ENCODE peak calls at places on chromosomes 6 and 20, in nine cellular contexts. One of them, this sample, is unnamed.

GRCh38 chr6:151962246-151962846 is 154.9 kb downstream of the ESR1 start:
- DNase-seq in astrocyte of the spinal cord: peak
- DNase-seq in endodermal cell: no peak
- DNase-seq in AG08395: peak
- DNase-seq in transverse colon: no peak
- DNase-seq in ureter: no peak
- DNase-seq in T-helper 17 cell: no peak
- DNase-seq in activated CD8-positive, alpha-beta memory T cell treated with anti-CD3 and anti-CD28 coated beads for 48 hours: no peak
- DNase-seq in T-cell: no peak
- DNase-seq in this sample: no peak

GRCh38 chr6:26354162-26354561 is 10.8 kb upstream of the BTN3A2 start:
- DNase-seq in AG08395: no peak
- DNase-seq in transverse colon: no peak
- DNase-seq in ureter: no peak
- DNase-seq in T-helper 17 cell: no peak
- DNase-seq in endodermal cell: no peak
- DNase-seq in T-cell: no peak
- DNase-seq in astrocyte of the spinal cord: no peak
- DNase-seq in activated CD8-positive, alpha-beta memory T cell treated with anti-CD3 and anti-CD28 coated beads for 48 hours: no peak
- DNase-seq in this sample: no peak

GRCh38 chr6:98845201-98846020 is 11.0 kb downstream of the POU3F2 start:
- DNase-seq in transverse colon: peak
- DNase-seq in AG08395: peak
- DNase-seq in T-cell: peak
- DNase-seq in ureter: peak
- DNase-seq in activated CD8-positive, alpha-beta memory T cell treated with anti-CD3 and anti-CD28 coated beads for 48 hours: no peak
- DNase-seq in T-helper 17 cell: no peak
- DNase-seq in astrocyte of the spinal cord: peak
- DNase-seq in endodermal cell: peak
- DNase-seq in this sample: peak

GRCh38 chr20:44961868-44962267 is 1.7 kb upstream of the TOMM34 start:
- DNase-seq in AG08395: peak
- DNase-seq in T-cell: no peak
- DNase-seq in ureter: no peak
- DNase-seq in activated CD8-positive, alpha-beta memory T cell treated with anti-CD3 and anti-CD28 coated beads for 48 hours: no peak
- DNase-seq in astrocyte of the spinal cord: peak
- DNase-seq in T-helper 17 cell: no peak
- DNase-seq in transverse colon: no peak
- DNase-seq in endodermal cell: no peak
- DNase-seq in this sample: no peak

GRCh38 chr20:62370807-62371587 is 3.9 kb upstream of the LAMA5 start:
- DNase-seq in T-cell: no peak
- DNase-seq in ureter: no peak
- DNase-seq in astrocyte of the spinal cord: no peak
- DNase-seq in endodermal cell: no peak
- DNase-seq in transverse colon: no peak
- DNase-seq in activated CD8-positive, alpha-beta memory T cell treated with anti-CD3 and anti-CD28 coated beads for 48 hours: no peak
- DNase-seq in AG08395: no peak
- DNase-seq in T-helper 17 cell: no peak
- DNase-seq in this sample: no peak

GRCh38 chr20:6525447-6526303 is 241.8 kb upstream of the BMP2 start:
- DNase-seq in transverse colon: no peak
- DNase-seq in AG08395: no peak
- DNase-seq in T-cell: no peak
- DNase-seq in T-helper 17 cell: no peak
- DNase-seq in activated CD8-positive, alpha-beta memory T cell treated with anti-CD3 and anti-CD28 coated beads for 48 hours: no peak
- DNase-seq in endodermal cell: peak
- DNase-seq in astrocyte of the spinal cord: peak
- DNase-seq in ureter: no peak
- DNase-seq in this sample: no peak

GRCh38 chr6:157569543-157569942 is 188.6 kb downstream of the ZDHHC14 start:
- DNase-seq in AG08395: no peak
- DNase-seq in ureter: no peak
- DNase-seq in activated CD8-positive, alpha-beta memory T cell treated with anti-CD3 and anti-CD28 coated beads for 48 hours: no peak
- DNase-seq in transverse colon: no peak
- DNase-seq in T-cell: no peak
- DNase-seq in T-helper 17 cell: no peak
- DNase-seq in endodermal cell: no peak
- DNase-seq in astrocyte of the spinal cord: no peak
- DNase-seq in this sample: no peak

GRCh38 chr6:135403584-135403983 is 94.0 kb downstream of the AHI1 start:
- DNase-seq in transverse colon: no peak
- DNase-seq in endodermal cell: no peak
- DNase-seq in astrocyte of the spinal cord: no peak
- DNase-seq in AG08395: no peak
- DNase-seq in T-cell: no peak
- DNase-seq in ureter: no peak
- DNase-seq in T-helper 17 cell: no peak
- DNase-seq in activated CD8-positive, alpha-beta memory T cell treated with anti-CD3 and anti-CD28 coated beads for 48 hours: no peak
- DNase-seq in this sample: no peak

GRCh38 chr6:163415176-163415619 is 680 bp downstream of the QKI start:
- DNase-seq in transverse colon: no peak
- DNase-seq in endodermal cell: peak
- DNase-seq in ureter: no peak
- DNase-seq in AG08395: no peak
- DNase-seq in astrocyte of the spinal cord: no peak
- DNase-seq in T-cell: no peak
- DNase-seq in activated CD8-positive, alpha-beta memory T cell treated with anti-CD3 and anti-CD28 coated beads for 48 hours: peak
- DNase-seq in T-helper 17 cell: no peak
- DNase-seq in this sample: no peak

GRCh38 chr20:62969179-62969760 is 16.8 kb downstream of the SLC17A9 start:
- DNase-seq in astrocyte of the spinal cord: no peak
- DNase-seq in activated CD8-positive, alpha-beta memory T cell treated with anti-CD3 and anti-CD28 coated beads for 48 hours: no peak
- DNase-seq in transverse colon: no peak
- DNase-seq in AG08395: no peak
- DNase-seq in T-helper 17 cell: no peak
- DNase-seq in ureter: no peak
- DNase-seq in T-cell: no peak
- DNase-seq in endodermal cell: no peak
- DNase-seq in this sample: no peak

GRCh38 chr6:129280719-129281118 is 397.8 kb downstream of the LAMA2 start:
- DNase-seq in ureter: no peak
- DNase-seq in endodermal cell: no peak
- DNase-seq in astrocyte of the spinal cord: no peak
- DNase-seq in transverse colon: no peak
- DNase-seq in AG08395: peak
- DNase-seq in T-cell: peak
- DNase-seq in activated CD8-positive, alpha-beta memory T cell treated with anti-CD3 and anti-CD28 coated beads for 48 hours: no peak
- DNase-seq in T-helper 17 cell: peak
- DNase-seq in this sample: no peak

GRCh38 chr6:37072526-37072925 is 67.1 kb downstream of the FGD2 start:
- DNase-seq in activated CD8-positive, alpha-beta memory T cell treated with anti-CD3 and anti-CD28 coated beads for 48 hours: no peak
- DNase-seq in AG08395: no peak
- DNase-seq in T-cell: peak
- DNase-seq in T-helper 17 cell: no peak
- DNase-seq in transverse colon: no peak
- DNase-seq in astrocyte of the spinal cord: no peak
- DNase-seq in endodermal cell: peak
- DNase-seq in ureter: no peak
- DNase-seq in this sample: no peak

GRCh38 chr6:112196290-112196689 is 58.1 kb downstream of the LAMA4 start:
- DNase-seq in T-cell: no peak
- DNase-seq in ureter: no peak
- DNase-seq in transverse colon: no peak
- DNase-seq in activated CD8-positive, alpha-beta memory T cell treated with anti-CD3 and anti-CD28 coated beads for 48 hours: no peak
- DNase-seq in AG08395: no peak
- DNase-seq in endodermal cell: no peak
- DNase-seq in T-helper 17 cell: no peak
- DNase-seq in astrocyte of the spinal cord: no peak
- DNase-seq in this sample: no peak

GRCh38 chr6:94463306-94463705 is 1043.9 kb upstream of the EPHA7 start:
- DNase-seq in astrocyte of the spinal cord: no peak
- DNase-seq in transverse colon: no peak
- DNase-seq in activated CD8-positive, alpha-beta memory T cell treated with anti-CD3 and anti-CD28 coated beads for 48 hours: no peak
- DNase-seq in endodermal cell: peak
- DNase-seq in AG08395: no peak
- DNase-seq in ureter: no peak
- DNase-seq in T-helper 17 cell: no peak
- DNase-seq in T-cell: no peak
- DNase-seq in this sample: no peak

GRCh38 chr6:23343610-23344306 is 774.4 kb downstream of the HDGFL1 start:
- DNase-seq in T-cell: no peak
- DNase-seq in AG08395: no peak
- DNase-seq in ureter: no peak
- DNase-seq in astrocyte of the spinal cord: no peak
- DNase-seq in activated CD8-positive, alpha-beta memory T cell treated with anti-CD3 and anti-CD28 coated beads for 48 hours: no peak
- DNase-seq in transverse colon: no peak
- DNase-seq in T-helper 17 cell: no peak
- DNase-seq in endodermal cell: no peak
- DNase-seq in this sample: no peak

GRCh38 chr20:49572857-49573256 is 4.9 kb upstream of the PTGIS start:
- DNase-seq in endodermal cell: peak
- DNase-seq in transverse colon: no peak
- DNase-seq in activated CD8-positive, alpha-beta memory T cell treated with anti-CD3 and anti-CD28 coated beads for 48 hours: no peak
- DNase-seq in T-helper 17 cell: no peak
- DNase-seq in AG08395: no peak
- DNase-seq in T-cell: no peak
- DNase-seq in ureter: peak
- DNase-seq in astrocyte of the spinal cord: no peak
- DNase-seq in this sample: no peak

GRCh38 chr6:11525468-11526155 is 11.9 kb upstream of the TMEM170B start:
- DNase-seq in AG08395: peak
- DNase-seq in ureter: no peak
- DNase-seq in T-cell: no peak
- DNase-seq in T-helper 17 cell: no peak
- DNase-seq in transverse colon: no peak
- DNase-seq in activated CD8-positive, alpha-beta memory T cell treated with anti-CD3 and anti-CD28 coated beads for 48 hours: no peak
- DNase-seq in astrocyte of the spinal cord: no peak
- DNase-seq in endodermal cell: no peak
- DNase-seq in this sample: no peak

GRCh38 chr6:141963543-141964295 is 169.0 kb upstream of the GJE1 start:
- DNase-seq in activated CD8-positive, alpha-beta memory T cell treated with anti-CD3 and anti-CD28 coated beads for 48 hours: no peak
- DNase-seq in endodermal cell: no peak
- DNase-seq in T-cell: no peak
- DNase-seq in T-helper 17 cell: no peak
- DNase-seq in ureter: no peak
- DNase-seq in transverse colon: no peak
- DNase-seq in astrocyte of the spinal cord: no peak
- DNase-seq in AG08395: no peak
- DNase-seq in this sample: no peak

GRCh38 chr6:2729921-2730320 is 20.8 kb downstream of the MYLK4 start:
- DNase-seq in T-helper 17 cell: no peak
- DNase-seq in astrocyte of the spinal cord: no peak
- DNase-seq in transverse colon: no peak
- DNase-seq in AG08395: no peak
- DNase-seq in ureter: no peak
- DNase-seq in T-cell: no peak
- DNase-seq in endodermal cell: no peak
- DNase-seq in activated CD8-positive, alpha-beta memory T cell treated with anti-CD3 and anti-CD28 coated beads for 48 hours: no peak
- DNase-seq in this sample: no peak

GRCh38 chr20:14711681-14712080 is 374.3 kb upstream of the FLRT3 start:
- DNase-seq in endodermal cell: no peak
- DNase-seq in T-helper 17 cell: no peak
- DNase-seq in transverse colon: no peak
- DNase-seq in ureter: no peak
- DNase-seq in T-cell: no peak
- DNase-seq in activated CD8-positive, alpha-beta memory T cell treated with anti-CD3 and anti-CD28 coated beads for 48 hours: no peak
- DNase-seq in AG08395: no peak
- DNase-seq in astrocyte of the spinal cord: peak
- DNase-seq in this sample: no peak

GRCh38 chr6:135995160-135995898 is 143.8 kb downstream of the PDE7B start:
- DNase-seq in ureter: no peak
- DNase-seq in astrocyte of the spinal cord: peak
- DNase-seq in T-cell: no peak
- DNase-seq in T-helper 17 cell: no peak
- DNase-seq in endodermal cell: no peak
- DNase-seq in activated CD8-positive, alpha-beta memory T cell treated with anti-CD3 and anti-CD28 coated beads for 48 hours: no peak
- DNase-seq in transverse colon: no peak
- DNase-seq in AG08395: peak
- DNase-seq in this sample: no peak

GRCh38 chr6:153059757-153060156 is 57.2 kb upstream of the MTRF1L start:
- DNase-seq in T-cell: no peak
- DNase-seq in ureter: no peak
- DNase-seq in astrocyte of the spinal cord: no peak
- DNase-seq in T-helper 17 cell: no peak
- DNase-seq in transverse colon: no peak
- DNase-seq in endodermal cell: no peak
- DNase-seq in activated CD8-positive, alpha-beta memory T cell treated with anti-CD3 and anti-CD28 coated beads for 48 hours: no peak
- DNase-seq in AG08395: no peak
- DNase-seq in this sample: no peak

GRCh38 chr20:35604444-35604750 is 11.2 kb upstream of the SPAG4 start:
- DNase-seq in activated CD8-positive, alpha-beta memory T cell treated with anti-CD3 and anti-CD28 coated beads for 48 hours: no peak
- DNase-seq in endodermal cell: peak
- DNase-seq in ureter: no peak
- DNase-seq in AG08395: no peak
- DNase-seq in transverse colon: peak
- DNase-seq in T-cell: no peak
- DNase-seq in astrocyte of the spinal cord: no peak
- DNase-seq in T-helper 17 cell: no peak
- DNase-seq in this sample: no peak

GRCh38 chr6:43383021-43383667 is 13.7 kb upstream of the ZNF318 start:
- DNase-seq in transverse colon: no peak
- DNase-seq in ureter: no peak
- DNase-seq in endodermal cell: no peak
- DNase-seq in astrocyte of the spinal cord: peak
- DNase-seq in activated CD8-positive, alpha-beta memory T cell treated with anti-CD3 and anti-CD28 coated beads for 48 hours: no peak
- DNase-seq in AG08395: peak
- DNase-seq in T-helper 17 cell: no peak
- DNase-seq in T-cell: no peak
- DNase-seq in this sample: no peak

This sample was measured in GOT3.